ENCODE peak calls at places on chromosomes 5 and 9, in six cellular contexts. V, X, Q, L, Z and W are unnamed samples.

GRCh38 chr5:94508421-94509148 is 109.8 kb downstream of the KIAA0825 start:
- DNase-seq in Z (no peak), V (no peak), Q (no peak), L (no peak), X (peak; percentile 77), W (no peak)

GRCh38 chr9:13675638-13676000 is 396.1 kb upstream of the MPDZ start:
- DNase-seq in V (no peak), Q (no peak), Z (no peak), L (no peak), X (no peak), W (no peak)

GRCh38 chr9:133823189-133824105 is 85.3 kb upstream of the SARDH start:
- DNase-seq in L (no peak), Z (no peak), V (no peak), Q (no peak), X (no peak), W (no peak)

GRCh38 chr5:43063731-43064171 is 23.6 kb upstream of the ANXA2R start:
- DNase-seq in V (no peak), Q (no peak), L (peak; percentile 39), Z (no peak), X (no peak), W (no peak)

GRCh38 chr9:114687034-114687433 is 5.0 kb upstream of the TEX48 start:
- DNase-seq in Z (peak; percentile 63), L (peak; percentile 68), X (no peak), Q (no peak), V (no peak), W (peak; percentile 68)

GRCh38 chr9:129981180-129981907 is 61.6 kb downstream of the FNBP1 start:
- DNase-seq in L (peak; percentile 27), Q (no peak), Z (peak; percentile 58), X (no peak), V (no peak), W (no peak)

GRCh38 chr5:142014911-142015584 is 2.2 kb upstream of the GNPDA1 start:
- DNase-seq in V (peak; percentile 69), L (peak; percentile 54), X (peak; percentile 61), Q (peak; percentile 44), Z (peak; percentile 68), W (peak; percentile 83)

GRCh38 chr5:83844320-83845068 is 123.8 kb upstream of the HAPLN1 start:
- DNase-seq in X (no peak), V (no peak), Z (peak; percentile 95), L (peak; percentile 91), Q (no peak), W (peak; percentile 62)

GRCh38 chr5:26955161-26955560 is 83.2 kb downstream of the CDH9 start:
- DNase-seq in X (no peak), V (no peak), Q (no peak), L (no peak), Z (no peak), W (no peak)

GRCh38 chr5:109105631-109106267 is 304.0 kb downstream of the PJA2 start:
- DNase-seq in X (peak; percentile 49), Z (peak; percentile 94), V (no peak), Q (peak; percentile 42), L (peak; percentile 86), W (peak; percentile 73)

GRCh38 chr5:2017540-2018389 is 135.0 kb upstream of the IRX4 start:
- DNase-seq in Q (peak; percentile 50), L (peak; percentile 19), X (peak; percentile 42), V (peak; percentile 33), Z (no peak), W (no peak)

GRCh38 chr5:116652903-116653302 is 78.3 kb upstream of the SEMA6A start:
- DNase-seq in V (no peak), Q (peak; percentile 21), Z (peak; percentile 5), L (peak; percentile 74), X (no peak), W (peak; percentile 58)

GRCh38 chr5:60578295-60578694 is 121.7 kb downstream of the DEPDC1B start:
- DNase-seq in L (no peak), V (no peak), Q (no peak), X (no peak), Z (no peak), W (no peak)

GRCh38 chr9:99693888-99694287 is 127.8 kb upstream of the NR4A3 start:
- DNase-seq in L (peak; percentile 7), Z (no peak), V (no peak), X (no peak), Q (no peak), W (no peak)

GRCh38 chr9:8745347-8745746 is 945.8 kb upstream of the DMAC1 start:
- DNase-seq in L (no peak), X (no peak), V (no peak), Z (no peak), Q (no peak), W (no peak)

GRCh38 chr9:11992866-11993265 is 700.3 kb upstream of the TYRP1 start:
- DNase-seq in Q (peak; percentile 60), L (no peak), X (no peak), Z (no peak), V (no peak), W (no peak)

GRCh38 chr9:128943832-128944620 is 3.4 kb downstream of the DOLK start:
- DNase-seq in L (no peak), Q (no peak), Z (no peak), V (no peak), X (no peak), W (no peak)
- H3K9ac ChIP-seq in L (no peak overlapping the region), Q (no peak overlapping the region), Z (no peak overlapping the region), V (no peak overlapping the region), X (no peak overlapping the region), W (no peak overlapping the region)

GRCh38 chr5:81632679-81633078 is 118.2 kb downstream of the SSBP2 start:
- DNase-seq in X (no peak), V (no peak), L (no peak), Z (no peak), Q (no peak), W (no peak)
- H3K4me2 ChIP-seq in X (no peak overlapping the region), V (no peak overlapping the region), L (no peak overlapping the region), Z (no peak overlapping the region), Q (no peak overlapping the region), W (no peak overlapping the region)

GRCh38 chr5:112738180-112738560 is 485 bp downstream of the APC start:
- DNase-seq in V (no peak), X (peak; percentile 30), Q (peak; percentile 36), L (no peak), Z (no peak), W (no peak)
- H3K9ac ChIP-seq in V (peak overlapping the region; percentile 51), X (peak overlapping the region; percentile 66), Q (no peak overlapping the region), L (peak overlapping the region; percentile 79), Z (peak overlapping the region; percentile 86), W (peak overlapping the region; percentile 61)

GRCh38 chr9:137605146-137606004 is at the start of gene ARRDC1:
- DNase-seq in Q (peak; percentile 96), X (peak; percentile 99), Z (peak; percentile 52), V (peak; percentile 89), L (peak; percentile 89), W (peak; percentile 81)

GRCh38 chr9:137602661-137603060 is 2.8 kb upstream of the ARRDC1 start:
- DNase-seq in X (no peak), L (no peak), Q (peak; percentile 48), V (no peak), Z (no peak), W (no peak)

GRCh38 chr9:137606734-137607138 is 1.2 kb downstream of the ARRDC1 start:
- DNase-seq in V (no peak), Z (no peak), L (no peak), Q (no peak), X (no peak), W (no peak)

GRCh38 chr9:137606005-137606601 is 617 bp downstream of the ARRDC1 start:
- DNase-seq in X (peak; percentile 65), Z (no peak), L (no peak), Q (peak; percentile 56), V (no peak), W (no peak)

DNA sequence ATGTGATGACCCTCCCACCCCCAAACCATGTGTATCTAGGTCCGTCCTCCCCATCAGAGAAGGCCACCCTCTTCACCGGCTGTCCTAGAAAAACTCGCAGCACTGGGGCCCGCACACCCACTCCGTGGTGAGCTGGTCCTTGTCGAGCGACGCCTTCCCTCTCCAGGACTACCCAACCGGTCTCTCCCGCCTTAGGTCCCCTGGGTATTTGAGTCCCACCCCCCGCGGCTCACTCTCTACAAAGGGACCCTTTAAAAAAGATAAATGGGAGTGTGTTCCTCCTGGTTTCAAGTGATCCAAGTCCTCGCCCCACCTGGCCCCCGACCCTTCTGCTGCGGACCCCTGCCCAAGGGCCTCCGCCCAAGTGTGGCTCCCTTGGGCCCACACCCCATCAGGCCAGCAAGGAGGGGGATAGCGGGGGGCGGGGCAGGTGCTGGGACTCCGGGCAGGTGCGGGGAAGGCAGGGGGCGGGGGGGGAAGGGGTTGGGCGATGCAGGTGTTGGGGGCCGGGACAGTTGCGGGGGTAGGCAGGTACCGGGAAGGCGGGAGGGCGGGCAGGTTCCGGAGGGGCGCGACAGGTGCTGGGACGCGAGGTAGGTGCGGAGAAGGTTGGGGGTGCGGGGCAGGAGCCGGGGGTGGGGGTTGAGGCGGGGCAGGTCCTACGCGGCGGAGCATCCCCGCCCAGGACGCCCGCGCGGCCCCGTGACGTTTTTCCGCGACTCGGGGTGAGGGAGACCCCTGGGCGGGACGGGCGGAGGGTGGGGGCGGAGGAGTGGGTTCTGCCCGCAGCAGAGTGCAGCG is 941 bp upstream of the ARRDC1 start:
- DNase-seq in L (no peak), Q (peak; percentile 39), Z (no peak), V (no peak), X (no peak), W (no peak)
- H3K4me2 ChIP-seq in L (peak overlapping the region; percentile 13), Q (peak overlapping the region; percentile 80), Z (peak overlapping the region; percentile 41), V (peak overlapping the region; percentile 60), X (peak overlapping the region; percentile 28), W (peak overlapping the region; percentile 51)